ENCODE peak calls at places on chromosomes 4 and X, in four cellular contexts. One of them, this sample, is unnamed.

GRCh38 chrX:24145340-24146186 is 4.0 kb upstream of the ZFX start:
- DNase-seq in fibroblast of lung: peak
- DNase-seq in HL-60: no peak
- DNase-seq in cardiac fibroblast: no peak
- DNase-seq in this sample: no peak

GRCh38 chr4:127210877-127211276 is 421.9 kb upstream of the INTU start:
- DNase-seq in HL-60: no peak
- DNase-seq in cardiac fibroblast: no peak
- DNase-seq in fibroblast of lung: no peak
- DNase-seq in this sample: no peak

GRCh38 chr4:7557447-7557846 is 122.7 kb upstream of the PSAPL1 start:
- DNase-seq in fibroblast of lung: peak
- DNase-seq in HL-60: no peak
- DNase-seq in cardiac fibroblast: peak
- DNase-seq in this sample: peak

GRCh38 chr4:63460075-63460474 is 949.2 kb downstream of the TECRL start:
- DNase-seq in fibroblast of lung: no peak
- DNase-seq in cardiac fibroblast: no peak
- DNase-seq in HL-60: no peak
- DNase-seq in this sample: no peak

GRCh38 chrX:23134171-23134570 is 134.4 kb downstream of the DDX53 start:
- DNase-seq in fibroblast of lung: no peak
- DNase-seq in cardiac fibroblast: no peak
- DNase-seq in HL-60: no peak
- DNase-seq in this sample: no peak

GRCh38 chrX:29662759-29663503 is 552.4 kb upstream of the MAGEB2 start:
- DNase-seq in HL-60: peak
- DNase-seq in fibroblast of lung: peak
- DNase-seq in cardiac fibroblast: peak
- DNase-seq in this sample: peak

GRCh38 chr4:181957088-181957487 is 286.1 kb upstream of the TENM3 start:
- DNase-seq in cardiac fibroblast: peak
- DNase-seq in fibroblast of lung: peak
- DNase-seq in HL-60: no peak
- DNase-seq in this sample: peak

GRCh38 chr4:108118505-108118904 is 50.2 kb downstream of the LEF1 start:
- DNase-seq in HL-60: no peak
- DNase-seq in cardiac fibroblast: no peak
- DNase-seq in fibroblast of lung: no peak
- DNase-seq in this sample: no peak

GRCh38 chrX:153875391-153876111 is 10.4 kb downstream of the L1CAM start:
- DNase-seq in fibroblast of lung: peak
- DNase-seq in cardiac fibroblast: peak
- DNase-seq in HL-60: peak
- DNase-seq in this sample: no peak

GRCh38 chrX:55039471-55039870 is 8.7 kb upstream of the ALAS2 start:
- DNase-seq in HL-60: no peak
- DNase-seq in fibroblast of lung: peak
- DNase-seq in cardiac fibroblast: no peak
- DNase-seq in this sample: no peak

GRCh38 chr4:173529505-173530325 is at the start of gene HAND2:
- DNase-seq in cardiac fibroblast: peak
- DNase-seq in fibroblast of lung: peak
- DNase-seq in HL-60: no peak
- DNase-seq in this sample: no peak

GRCh38 chr4:125639182-125639621 is 324.4 kb downstream of the FAT4 start:
- DNase-seq in fibroblast of lung: peak
- DNase-seq in cardiac fibroblast: peak
- DNase-seq in HL-60: no peak
- DNase-seq in this sample: no peak

GRCh38 chrX:11437642-11438379 is 144.6 kb downstream of the AMELX start:
- DNase-seq in HL-60: no peak
- DNase-seq in cardiac fibroblast: peak
- DNase-seq in fibroblast of lung: peak
- DNase-seq in this sample: no peak

GRCh38 chrX:103573205-103573604 is 12.1 kb upstream of the TCEAL4 start:
- DNase-seq in cardiac fibroblast: no peak
- DNase-seq in HL-60: no peak
- DNase-seq in fibroblast of lung: no peak
- DNase-seq in this sample: no peak
- TF ChIP-seq CTCF in cardiac fibroblast: no peak
- TF ChIP-seq CTCF in HL-60: no peak
- TF ChIP-seq CTCF in fibroblast of lung: no peak
- TF ChIP-seq CTCF in this sample: no peak

GRCh38 chrX:107823456-107823855 is 2.2 kb upstream of the MID2 start:
- DNase-seq in fibroblast of lung: peak
- DNase-seq in HL-60: no peak
- DNase-seq in cardiac fibroblast: peak
- DNase-seq in this sample: peak
- H3K4me3 ChIP-seq in fibroblast of lung: no peak
- H3K4me3 ChIP-seq in HL-60: no peak
- H3K4me3 ChIP-seq in cardiac fibroblast: no peak
- H3K4me3 ChIP-seq in this sample: no peak

DNA sequence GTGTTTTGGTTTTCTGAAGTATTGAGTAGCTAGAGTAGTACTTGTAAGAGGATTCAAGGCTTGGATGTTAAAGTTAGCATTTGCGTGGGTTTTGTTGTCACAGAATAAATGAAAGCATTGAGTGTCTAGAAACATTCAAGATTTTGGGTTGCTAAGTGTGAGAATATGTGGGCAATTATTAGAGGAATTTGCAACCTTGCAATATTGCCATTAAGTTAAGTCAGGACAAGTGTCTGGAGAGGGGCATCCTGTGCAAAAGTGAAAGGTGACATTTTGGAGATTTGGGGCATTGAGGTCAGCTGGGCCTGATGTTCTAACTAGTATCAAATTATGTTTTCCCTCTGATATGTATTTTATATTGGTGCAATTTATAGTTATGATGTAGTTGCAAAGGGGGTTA is 533.9 kb upstream of the GRID2 start:
- DNase-seq in fibroblast of lung: no peak
- DNase-seq in HL-60: no peak
- DNase-seq in cardiac fibroblast: no peak
- DNase-seq in this sample: no peak
- TF ChIP-seq CTCF in fibroblast of lung: no peak
- TF ChIP-seq CTCF in HL-60: no peak
- TF ChIP-seq CTCF in cardiac fibroblast: no peak
- TF ChIP-seq CTCF in this sample: no peak

GRCh38 chrX:150933945-150934350 is 35.5 kb upstream of the CD99L2 start:
- DNase-seq in fibroblast of lung: peak
- DNase-seq in cardiac fibroblast: no peak
- DNase-seq in HL-60: no peak
- DNase-seq in this sample: no peak
- H3K4me3 ChIP-seq in fibroblast of lung: no peak
- H3K4me3 ChIP-seq in cardiac fibroblast: no peak
- H3K4me3 ChIP-seq in HL-60: no peak
- H3K4me3 ChIP-seq in this sample: no peak

GRCh38 chr4:114378306-114378903 is 220.2 kb upstream of the UGT8 start:
- DNase-seq in fibroblast of lung: peak
- DNase-seq in HL-60: no peak
- DNase-seq in cardiac fibroblast: peak
- DNase-seq in this sample: peak
- TF ChIP-seq CTCF in fibroblast of lung: peak
- TF ChIP-seq CTCF in HL-60: no peak
- TF ChIP-seq CTCF in cardiac fibroblast: peak
- TF ChIP-seq CTCF in this sample: peak

GRCh38 chr4:26762650-26763049 is 98.0 kb upstream of the STIM2 start:
- DNase-seq in HL-60: no peak
- DNase-seq in fibroblast of lung: peak
- DNase-seq in cardiac fibroblast: peak
- DNase-seq in this sample: no peak
- H3K4me3 ChIP-seq in HL-60: no peak
- H3K4me3 ChIP-seq in fibroblast of lung: no peak
- H3K4me3 ChIP-seq in cardiac fibroblast: no peak
- H3K4me3 ChIP-seq in this sample: no peak

This sample was measured in AG04450.